ENCODE peak calls at places on chromosomes 2 and 18, in four cellular contexts. One of them, this sample, is unnamed.

GRCh38 chr2:42809876-42810125 is 17.4 kb upstream of the HAAO start:
- DNase-seq in A549: peak; percentile 87
- DNase-seq in HepG2: peak; percentile 79
- DNase-seq in K562: peak; percentile 91
- DNase-seq in this sample: no peak

GRCh38 chr2:228417526-228417925 is 236.0 kb upstream of the SPHKAP start:
- DNase-seq in HepG2: no peak
- DNase-seq in A549: no peak
- DNase-seq in K562: no peak
- DNase-seq in this sample: no peak

GRCh38 chr2:45072064-45072861 is 63.0 kb upstream of the SIX2 start:
- DNase-seq in A549: no peak
- DNase-seq in HepG2: no peak
- DNase-seq in K562: no peak
- DNase-seq in this sample: no peak

GRCh38 chr2:140759431-140760156 is 1371.2 kb downstream of the LRP1B start:
- DNase-seq in HepG2: no peak
- DNase-seq in A549: no peak
- DNase-seq in K562: no peak
- DNase-seq in this sample: no peak

GRCh38 chr2:32721376-32721775 is 93.5 kb downstream of the TTC27 start:
- DNase-seq in HepG2: no peak
- DNase-seq in K562: no peak
- DNase-seq in A549: no peak
- DNase-seq in this sample: no peak

GRCh38 chr2:99395589-99396130 is 58.5 kb downstream of the EIF5B start:
- DNase-seq in A549: no peak
- DNase-seq in HepG2: no peak
- DNase-seq in K562: no peak
- DNase-seq in this sample: no peak

GRCh38 chr2:38507712-38508111 is 95.0 kb downstream of the HNRNPLL start:
- DNase-seq in K562: no peak
- DNase-seq in A549: no peak
- DNase-seq in HepG2: no peak
- DNase-seq in this sample: no peak

GRCh38 chr2:132766573-132766972 is 96.6 kb upstream of the LYPD1 start:
- DNase-seq in HepG2: no peak
- DNase-seq in K562: no peak
- DNase-seq in A549: no peak
- DNase-seq in this sample: no peak

GRCh38 chr2:132581917-132582316 is 88.1 kb downstream of the LYPD1 start:
- DNase-seq in A549: no peak
- DNase-seq in HepG2: no peak
- DNase-seq in K562: no peak
- DNase-seq in this sample: no peak

GRCh38 chr2:105397959-105398521 is 811 bp downstream of the FHL2 start:
- DNase-seq in HepG2: no peak
- DNase-seq in A549: no peak
- DNase-seq in K562: no peak
- DNase-seq in this sample: no peak

GRCh38 chr18:48787523-48788151 is 163.1 kb downstream of the SMAD7 start:
- DNase-seq in HepG2: no peak
- DNase-seq in A549: no peak
- DNase-seq in K562: no peak
- DNase-seq in this sample: no peak

GRCh38 chr2:128439231-128440086 is 120.8 kb upstream of the HS6ST1 start:
- DNase-seq in K562: no peak
- DNase-seq in HepG2: no peak
- DNase-seq in A549: no peak
- DNase-seq in this sample: peak; percentile 36

GRCh38 chr18:47418746-47419145 is 167.3 kb upstream of the SKOR2 start:
- DNase-seq in A549: no peak
- DNase-seq in HepG2: no peak
- DNase-seq in K562: no peak
- DNase-seq in this sample: no peak

GRCh38 chr2:12787891-12788783 is 71.4 kb downstream of the TRIB2 start:
- DNase-seq in A549: no peak
- DNase-seq in K562: no peak
- DNase-seq in HepG2: no peak
- DNase-seq in this sample: no peak

GRCh38 chr2:45652090-45653050 is 895 bp downstream of the PRKCE start:
- DNase-seq in HepG2: no peak
- DNase-seq in K562: no peak
- DNase-seq in A549: peak; percentile 20
- DNase-seq in this sample: peak; percentile 45

GRCh38 chr2:69948032-69948962 is 13.1 kb downstream of the ASPRV1 start:
- DNase-seq in K562: peak; percentile 42
- DNase-seq in A549: no peak
- DNase-seq in HepG2: no peak
- DNase-seq in this sample: no peak

GRCh38 chr2:10220045-10220444 is 82.7 kb upstream of the HPCAL1 start:
- DNase-seq in HepG2: no peak
- DNase-seq in A549: no peak
- DNase-seq in K562: no peak
- DNase-seq in this sample: no peak

GRCh38 chr2:118847447-118848172 is at the start of gene EN1:
- DNase-seq in K562: peak; percentile 91
- DNase-seq in HepG2: no peak
- DNase-seq in A549: peak; percentile 56
- DNase-seq in this sample: no peak

GRCh38 chr2:217331577-217332139 is 471.8 kb upstream of the TNP1 start:
- DNase-seq in A549: peak; percentile 86
- DNase-seq in HepG2: peak; percentile 99
- DNase-seq in K562: no peak
- DNase-seq in this sample: no peak

GRCh38 chr2:157052685-157053224 is 204.8 kb upstream of the GALNT5 start:
- DNase-seq in K562: no peak
- DNase-seq in A549: peak; percentile 56
- DNase-seq in HepG2: peak; percentile 91
- DNase-seq in this sample: no peak

GRCh38 chr2:119810039-119810630 is 50.4 kb downstream of the PTPN4 start:
- DNase-seq in HepG2: peak; percentile 47
- DNase-seq in A549: no peak
- DNase-seq in K562: no peak
- DNase-seq in this sample: no peak

GRCh38 chr2:228242591-228242990 is 61.1 kb upstream of the SPHKAP start:
- DNase-seq in HepG2: no peak
- DNase-seq in K562: no peak
- DNase-seq in A549: no peak
- DNase-seq in this sample: no peak

GRCh38 chr2:97870396-97870843 is 125.3 kb downstream of the TMEM131 start:
- DNase-seq in K562: no peak
- DNase-seq in HepG2: peak; percentile 65
- DNase-seq in A549: peak; percentile 41
- DNase-seq in this sample: peak; percentile 94

GRCh38 chr2:7209776-7210555 is 292.8 kb downstream of the RNF144A start:
- DNase-seq in K562: no peak
- DNase-seq in HepG2: no peak
- DNase-seq in A549: no peak
- DNase-seq in this sample: no peak

GRCh38 chr2:108182489-108182888 is 57.3 kb upstream of the SULT1C3 start:
- DNase-seq in HepG2: peak; percentile 31
- DNase-seq in A549: peak; percentile 60
- DNase-seq in K562: peak; percentile 8
- DNase-seq in this sample: peak; percentile 56

GRCh38 chr2:202014328-202015034 is 19.2 kb upstream of the FZD7 start:
- DNase-seq in K562: no peak
- DNase-seq in HepG2: no peak
- DNase-seq in A549: no peak
- DNase-seq in this sample: peak; percentile 24

GRCh38 chr2:186098821-186099220 is 360.2 kb downstream of the FSIP2 start:
- DNase-seq in K562: no peak
- DNase-seq in A549: no peak
- DNase-seq in HepG2: no peak
- DNase-seq in this sample: no peak

GRCh38 chr2:31413025-31413424 is 1.5 kb downstream of the XDH start:
- DNase-seq in A549: peak; percentile 44
- DNase-seq in HepG2: no peak
- DNase-seq in K562: no peak
- DNase-seq in this sample: no peak

DNA sequence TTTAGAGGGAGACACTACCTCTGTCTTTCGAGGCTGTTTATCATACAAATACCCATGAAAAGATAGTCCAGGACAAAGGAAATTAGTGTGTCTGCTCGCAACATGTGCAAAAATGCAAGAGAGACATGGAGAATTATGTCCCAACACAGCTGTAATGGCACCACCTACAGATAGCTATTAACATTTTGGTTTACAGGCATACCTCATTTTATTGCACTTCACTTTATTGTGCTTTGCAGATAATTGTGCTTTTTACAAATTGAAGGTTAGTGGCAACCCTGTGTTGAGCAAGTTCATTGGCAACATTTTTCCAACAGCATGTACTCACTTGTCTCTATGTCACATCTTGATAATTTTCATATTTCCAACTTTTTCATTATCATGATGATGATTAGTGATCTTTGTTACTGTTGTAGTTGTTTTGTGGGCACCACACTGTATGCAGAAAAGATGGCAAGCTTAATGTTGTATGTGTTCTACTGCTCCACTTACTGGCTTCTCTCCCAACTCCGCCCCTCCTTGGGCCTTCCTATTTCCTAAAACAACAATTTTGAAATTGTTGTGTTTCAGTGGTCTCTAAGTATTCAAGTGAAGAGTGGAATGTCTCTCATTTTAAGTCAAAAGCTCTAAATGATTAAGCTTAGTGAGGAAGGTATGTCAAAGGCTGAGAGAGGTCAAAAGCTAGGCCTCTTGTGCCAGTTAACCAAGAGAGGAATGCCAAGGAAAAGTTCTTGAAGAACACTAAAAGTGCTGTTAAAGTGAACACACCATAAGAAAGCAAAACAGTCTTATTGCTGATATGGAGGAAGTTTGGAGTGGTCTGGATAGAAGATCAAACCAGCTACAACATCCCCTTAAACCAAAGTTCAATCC is 52.0 kb downstream of the ANKRD12 start:
- DNase-seq in K562: no peak
- DNase-seq in HepG2: no peak
- DNase-seq in A549: no peak
- DNase-seq in this sample: no peak
- TF ChIP-seq MAX in K562: no peak
- TF ChIP-seq MAX in HepG2: no peak
- TF ChIP-seq MAX in A549: no peak
- TF ChIP-seq MAX in this sample: no peak

DNA sequence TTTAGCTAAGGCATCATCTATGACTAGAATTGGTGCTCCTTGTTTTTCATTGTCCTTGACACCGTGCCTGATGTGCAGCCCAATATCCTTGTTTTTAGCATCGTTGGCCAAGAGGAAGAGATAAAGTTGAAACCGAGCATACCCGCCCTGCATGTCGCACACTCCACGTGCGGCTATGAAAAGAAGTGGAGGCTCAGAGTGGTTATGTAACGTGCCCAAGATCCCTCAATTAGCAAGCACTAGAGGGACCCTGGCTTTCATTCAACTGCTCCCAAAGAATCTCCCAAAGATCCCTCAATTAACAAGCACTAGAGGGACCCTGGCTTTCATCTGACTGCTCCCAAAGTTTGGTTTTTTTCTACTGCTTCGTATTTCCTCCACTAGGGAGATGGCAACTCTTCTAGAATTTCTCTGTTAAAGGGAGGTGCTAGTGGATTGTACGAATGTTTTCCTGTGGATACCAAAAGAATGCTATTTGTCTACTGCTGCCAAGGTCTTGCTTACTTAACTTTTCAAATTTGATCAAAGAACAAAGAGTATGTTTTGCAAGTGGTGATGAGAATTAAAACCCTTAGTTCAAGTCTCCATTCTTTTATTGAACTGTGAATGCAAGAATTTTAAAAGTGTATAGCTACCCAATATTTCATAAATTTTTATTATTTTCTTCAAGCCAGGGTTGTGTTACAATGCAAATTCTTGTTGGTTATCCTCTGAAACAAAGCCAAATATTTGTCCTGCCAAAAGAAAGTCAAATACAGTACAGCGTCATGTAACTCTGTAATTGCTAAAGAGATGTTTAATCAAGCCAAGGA is 92.1 kb downstream of the AOX1 start:
- DNase-seq in K562: no peak
- DNase-seq in HepG2: peak; percentile 50
- DNase-seq in A549: peak; percentile 37
- DNase-seq in this sample: no peak
- TF ChIP-seq CTCF in K562: no peak
- TF ChIP-seq CTCF in HepG2: no peak
- TF ChIP-seq CTCF in A549: no peak
- TF ChIP-seq CTCF in this sample: no peak

GRCh38 chr2:191555092-191555742 is 122.7 kb upstream of the NABP1 start:
- DNase-seq in HepG2: peak; percentile 73
- DNase-seq in K562: peak; percentile 73
- DNase-seq in A549: peak; percentile 76
- DNase-seq in this sample: peak; percentile 80

GRCh38 chr2:191554240-191554639 is 123.7 kb upstream of the NABP1 start:
- DNase-seq in HepG2: no peak
- DNase-seq in A549: no peak
- DNase-seq in K562: no peak
- DNase-seq in this sample: no peak

GRCh38 chr2:191557841-191558240 is 120.1 kb upstream of the NABP1 start:
- DNase-seq in A549: no peak
- DNase-seq in HepG2: no peak
- DNase-seq in K562: peak; percentile 18
- DNase-seq in this sample: no peak

GRCh38 chr2:191556463-191556862 is 121.5 kb upstream of the NABP1 start:
- DNase-seq in A549: no peak
- DNase-seq in K562: no peak
- DNase-seq in HepG2: no peak
- DNase-seq in this sample: no peak

DNA sequence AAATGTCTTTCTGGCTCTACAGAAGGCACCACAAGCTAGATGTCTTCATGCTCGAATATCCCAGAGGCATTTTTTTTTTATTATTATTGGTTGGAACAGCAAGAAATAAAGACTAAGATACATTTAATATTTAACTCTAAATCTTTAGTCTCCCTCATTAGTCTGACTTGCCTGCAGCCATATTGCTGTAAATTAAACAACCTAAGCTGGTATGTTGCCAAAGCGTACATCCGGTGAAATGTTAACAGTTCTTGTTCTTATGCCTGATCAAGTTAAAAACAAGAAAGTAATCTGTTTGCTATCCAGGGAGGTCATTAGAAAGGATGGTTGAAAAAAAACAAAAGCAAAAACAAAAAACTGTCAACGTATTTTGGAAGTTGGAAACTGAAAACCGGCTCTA is 125.9 kb upstream of the NABP1 start:
- DNase-seq in HepG2: no peak
- DNase-seq in A549: no peak
- DNase-seq in K562: no peak
- DNase-seq in this sample: no peak
- TF ChIP-seq MYC in HepG2: no peak
- TF ChIP-seq MYC in A549: no peak
- TF ChIP-seq MYC in K562: no peak
- TF ChIP-seq MYC in this sample: no peak

DNA sequence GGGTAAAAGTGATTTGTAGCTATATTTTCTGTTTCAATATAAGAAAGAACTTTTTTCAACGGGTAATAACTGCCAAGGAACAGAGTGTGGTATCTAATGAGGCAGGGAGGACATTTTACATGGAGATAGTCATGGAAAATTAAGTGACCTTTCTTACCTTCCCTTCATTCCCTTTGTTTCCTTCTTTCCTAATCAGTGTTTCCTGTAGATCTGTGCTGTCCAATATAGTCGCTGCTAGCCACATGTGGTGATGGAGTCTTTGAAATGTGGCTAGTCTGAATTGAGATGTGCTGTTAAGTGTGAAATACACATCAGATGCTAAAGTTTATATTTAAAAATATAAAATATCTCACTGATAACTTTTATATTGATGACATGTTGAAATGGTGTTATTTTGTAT is 81.8 kb downstream of the BABAM2 start:
- DNase-seq in A549: no peak
- DNase-seq in HepG2: no peak
- DNase-seq in K562: no peak
- DNase-seq in this sample: no peak
- TF ChIP-seq MAX in A549: no peak
- TF ChIP-seq MAX in HepG2: no peak
- TF ChIP-seq MAX in K562: no peak
- TF ChIP-seq MAX in this sample: no peak

This sample was measured in NB4.